ENCODE peak calls at places on chromosomes 7 and 10, in nine cellular contexts. L, A, K, W, Q, E, Y, N and R are unnamed samples.

GRCh38 chr7:103630318-103630717 is 184.3 kb upstream of the SLC26A5 start:
- DNase-seq in K (no peak), N (no peak), Y (peak; percentile 21), Q (no peak), E (peak; percentile 12), A (no peak), L (peak; percentile 60), W (no peak), R (no peak)

GRCh38 chr7:158256091-158256816 is 331.4 kb downstream of the PTPRN2 start:
- DNase-seq in E (no peak), A (no peak), Q (no peak), N (peak; percentile 32), K (no peak), Y (no peak), W (peak; percentile 46), L (no peak), R (no peak)

GRCh38 chr10:109922976-109923921 is at the start of gene XPNPEP1:
- DNase-seq in K (peak; percentile 95), A (peak; percentile 89), Q (peak; percentile 86), W (peak; percentile 94), N (peak; percentile 91), L (peak; percentile 83), E (peak; percentile 82), Y (peak; percentile 79), R (peak; percentile 85)

GRCh38 chr10:87089746-87090145 is 4.9 kb downstream of the GLUD1 start:
- DNase-seq in L (no peak), A (no peak), N (no peak), Q (no peak), K (no peak), E (no peak), W (no peak), Y (no peak), R (no peak)

GRCh38 chr10:59709472-59710125 is at the start of gene SLC16A9:
- DNase-seq in Y (no peak), Q (peak; percentile 77), K (peak; percentile 82), L (peak; percentile 11), E (peak; percentile 72), A (no peak), W (peak; percentile 80), N (peak; percentile 47), R (peak; percentile 33)

GRCh38 chr10:56728349-56728748 is 367.3 kb upstream of the ZWINT start:
- DNase-seq in L (no peak), W (no peak), K (no peak), A (no peak), E (no peak), N (no peak), Q (no peak), Y (no peak), R (no peak)

GRCh38 chr7:101953248-101953819 is 135.9 kb downstream of the CUX1 start:
- DNase-seq in E (no peak), L (peak; percentile 92), N (no peak), W (no peak), Q (peak; percentile 90), K (peak; percentile 85), A (no peak), Y (peak; percentile 75), R (no peak)

GRCh38 chr7:94394399-94395140 is at the start of gene COL1A2:
- DNase-seq in Q (peak; percentile 93), A (no peak), E (no peak), Y (peak; percentile 97), L (peak; percentile 99), W (peak; percentile 92), K (peak; percentile 91), N (no peak), R (peak; percentile 17)

GRCh38 chr10:68366600-68366999 is 33.9 kb upstream of the PBLD start:
- DNase-seq in W (no peak), Q (no peak), E (no peak), L (no peak), N (no peak), A (no peak), K (no peak), Y (no peak), R (no peak)

DNA sequence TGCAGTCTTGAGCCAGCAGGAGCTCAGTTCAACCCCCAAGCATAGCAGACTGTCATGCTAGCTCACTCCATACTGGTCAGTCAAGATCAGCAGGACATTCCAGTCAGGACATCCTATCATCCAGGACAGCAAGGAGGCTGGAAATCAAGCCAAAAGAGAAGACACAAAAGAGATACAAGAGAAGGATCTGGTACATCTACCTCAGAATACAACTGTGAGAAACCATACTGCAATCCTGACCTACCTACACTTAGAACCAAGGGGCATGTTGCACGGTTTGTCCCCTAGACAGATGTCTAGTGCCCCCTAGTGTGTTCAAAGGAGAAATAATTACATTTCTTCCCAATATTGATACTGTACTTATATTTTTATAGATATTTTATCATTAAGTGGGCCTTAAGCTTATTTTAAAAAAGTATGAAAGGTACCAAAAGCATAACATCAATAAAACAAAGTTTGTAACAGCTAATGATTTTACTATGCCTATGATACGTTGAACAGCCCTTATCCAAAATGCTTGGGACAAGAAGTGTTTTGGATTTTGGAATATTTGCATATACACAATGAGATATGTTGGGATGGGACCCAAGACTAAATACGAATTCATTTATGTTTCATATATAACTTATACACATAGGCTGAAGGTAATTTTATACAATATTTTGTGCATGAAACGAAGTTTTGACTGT is 26.7 kb downstream of the ERCC6 start:
- DNase-seq in A (peak; percentile 56), K (peak; percentile 52), E (peak; percentile 10), Q (no peak), N (no peak), L (peak; percentile 43), W (no peak), Y (peak; percentile 17), R (no peak)
- TF ChIP-seq CTCF in A (peak; percentile 88), K (peak; percentile 70), E (peak; percentile 40), Q (no peak), N (peak; percentile 61), L (peak; percentile 70), W (peak; percentile 16), Y (peak; percentile 83), R (no peak)

GRCh38 chr10:31319602-31320178 is 674 bp downstream of the ZEB1 start:
- DNase-seq in Q (no peak), Y (no peak), N (no peak), E (no peak), K (peak; percentile 27), W (no peak), L (no peak), A (peak; percentile 41), R (no peak)

GRCh38 chr10:31321396-31321941 is 2.5 kb downstream of the ZEB1 start:
- DNase-seq in L (peak; percentile 24), W (no peak), E (no peak), A (peak; percentile 14), Q (no peak), K (no peak), N (no peak), Y (no peak), R (no peak)

GRCh38 chr10:31318854-31319601 is at the start of gene ZEB1:
- DNase-seq in Q (peak; percentile 86), W (peak; percentile 94), N (peak; percentile 92), E (peak; percentile 89), Y (peak; percentile 84), A (peak; percentile 97), L (peak; percentile 93), K (peak; percentile 92), R (peak; percentile 80)

GRCh38 chr10:31320598-31321211 is 1.7 kb downstream of the ZEB1 start:
- DNase-seq in L (peak; percentile 59), W (peak; percentile 78), N (peak; percentile 54), Q (peak; percentile 63), K (peak; percentile 43), E (peak; percentile 40), A (peak; percentile 70), Y (peak; percentile 17), R (peak; percentile 32)

GRCh38 chr10:31320179-31320597 is 1.2 kb downstream of the ZEB1 start:
- DNase-seq in K (peak; percentile 35), L (no peak), W (peak; percentile 75), A (peak; percentile 78), E (peak; percentile 46), Y (no peak), Q (peak; percentile 57), N (peak; percentile 76), R (peak; percentile 53)
- TF ChIP-seq CTCF in K (no peak), L (no peak), W (no peak), A (no peak), E (no peak), Y (no peak), Q (no peak), N (no peak), R (no peak)

GRCh38 chr10:3825244-3825643 is 40.2 kb upstream of the KLF6 start:
- DNase-seq in N (no peak), Y (peak; percentile 83), K (peak; percentile 85), E (peak; percentile 52), W (peak; percentile 58), A (no peak), Q (no peak), L (peak; percentile 74), R (no peak)
- TF ChIP-seq CTCF in N (no peak), Y (no peak), K (no peak), E (no peak), W (no peak), A (no peak), Q (no peak), L (no peak), R (no peak)

GRCh38 chr10:12348870-12349627 is at the start of gene CAMK1D:
- DNase-seq in A (peak; percentile 90), Q (peak; percentile 79), E (peak; percentile 56), K (peak; percentile 80), L (peak; percentile 66), N (peak; percentile 83), W (peak; percentile 92), Y (peak; percentile 63), R (peak; percentile 87)
- TF ChIP-seq CTCF in A (peak; percentile 52), Q (peak; percentile 36), E (no peak), K (peak; percentile 40), L (peak; percentile 43), N (no peak), W (no peak), Y (peak; percentile 62), R (no peak)

DNA sequence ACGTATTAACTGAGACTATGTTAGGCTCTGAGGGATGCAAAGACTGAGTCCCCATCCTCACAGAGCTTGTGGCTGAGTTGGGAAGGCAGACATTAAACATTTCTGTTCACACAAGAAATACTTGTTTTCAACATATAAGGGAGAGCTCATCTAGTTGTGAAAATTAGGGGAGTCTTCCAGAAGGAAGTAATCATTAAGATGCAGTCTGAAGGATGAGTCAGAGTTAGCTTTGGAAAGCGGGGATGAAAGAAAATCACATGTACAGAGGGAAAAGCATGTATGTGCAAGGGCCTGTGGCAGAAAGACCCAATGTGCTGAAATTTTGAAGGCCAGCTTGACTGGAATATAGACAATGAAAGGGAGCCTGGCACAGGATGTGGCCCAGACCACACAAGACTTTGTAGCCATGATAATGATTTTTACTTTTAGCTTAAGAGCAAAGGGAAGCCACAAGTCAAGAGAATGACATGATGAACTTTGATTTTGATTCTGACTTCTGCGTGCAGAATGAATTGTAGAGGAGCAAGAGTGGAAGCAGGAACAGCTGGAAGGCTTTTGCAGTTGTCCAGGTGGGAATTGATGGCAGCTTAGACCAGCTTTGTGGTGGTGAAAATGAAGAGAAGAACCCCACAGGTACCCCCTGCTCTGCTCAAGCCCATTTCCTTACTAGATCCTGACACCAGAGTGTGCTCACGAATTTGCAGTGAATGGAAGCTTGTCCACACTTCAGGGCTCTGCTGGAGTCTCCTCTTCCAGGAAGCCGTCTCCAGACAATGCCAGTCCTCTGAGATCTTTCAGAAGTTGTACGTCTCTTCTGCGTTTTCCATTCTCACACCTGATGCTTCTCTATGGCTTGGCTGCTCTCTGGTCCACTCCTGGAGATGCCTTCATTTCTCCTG is 115.6 kb downstream of the ATXN7L1 start:
- DNase-seq in L (peak; percentile 47), Q (no peak), K (no peak), W (no peak), E (no peak), N (no peak), A (no peak), Y (peak; percentile 25), R (no peak)
- TF ChIP-seq CTCF in L (no peak), Q (no peak), K (no peak), W (no peak), E (no peak), N (no peak), A (peak; percentile 33), Y (peak; percentile 63), R (no peak)

GRCh38 chr10:21624951-21625350 is 90.9 kb downstream of the MLLT10 start:
- DNase-seq in L (no peak), W (no peak), K (no peak), Q (no peak), E (no peak), A (no peak), N (no peak), Y (no peak), R (no peak)
- TF ChIP-seq CTCF in L (no peak), W (no peak), K (no peak), Q (no peak), E (no peak), A (no peak), N (no peak), Y (no peak), R (no peak)